ENCODE peak calls at places on chromosomes 6 and 20, in ten cellular contexts. J, F, I, P, U, T, G, H, L and B are unnamed samples.

GRCh38 chr6:149840345-149841075 is 23.6 kb downstream of the LRP11 start:
- DNase-seq in J (peak), F (peak), I (peak), P (peak), U (peak), T (peak), G (peak), H (peak), L (peak), B (peak)

GRCh38 chr6:2476376-2476775 is 231.0 kb upstream of the GMDS start:
- DNase-seq in J (no peak), F (no peak), I (no peak), P (peak), U (no peak), T (no peak), G (peak), H (no peak), L (no peak), B (no peak)

GRCh38 chr6:165986647-165987482 is 180.8 kb downstream of the TBXT start:
- DNase-seq in J (no peak), F (no peak), I (no peak), P (peak), U (peak), T (peak), G (no peak), H (peak), L (no peak), B (no peak)

GRCh38 chr6:152922706-152923105 is 60.1 kb downstream of the FBXO5 start:
- DNase-seq in J (no peak), F (no peak), I (no peak), P (no peak), U (no peak), T (no peak), G (no peak), H (no peak), L (no peak), B (no peak)

GRCh38 chr6:130143709-130144108 is 79.0 kb downstream of the SAMD3 start:
- DNase-seq in J (no peak), F (peak), I (no peak), P (peak), U (no peak), T (no peak), G (peak), H (no peak), L (no peak), B (no peak)

GRCh38 chr6:45445749-45446454 is 68.2 kb upstream of the SUPT3H start:
- DNase-seq in J (peak), F (peak), I (peak), P (peak), U (no peak), T (peak), G (peak), H (peak), L (no peak), B (peak)

GRCh38 chr6:44171899-44172546 is 13.4 kb downstream of the CAPN11 start:
- DNase-seq in J (no peak), F (no peak), I (no peak), P (no peak), U (no peak), T (no peak), G (no peak), H (no peak), L (no peak), B (no peak)

GRCh38 chr6:106825156-106825555 is 149.4 kb downstream of the CD24 start:
- DNase-seq in J (no peak), F (no peak), I (no peak), P (no peak), U (no peak), T (no peak), G (no peak), H (no peak), L (no peak), B (no peak)

GRCh38 chr20:47610945-47611250 is 109.2 kb downstream of the NCOA3 start:
- DNase-seq in J (no peak), F (no peak), I (no peak), P (no peak), U (no peak), T (no peak), G (no peak), H (no peak), L (no peak), B (no peak)

GRCh38 chr20:10553326-10553984 is 118.3 kb downstream of the SLX4IP start:
- DNase-seq in J (peak), F (peak), I (peak), P (peak), U (peak), T (peak), G (peak), H (peak), L (peak), B (peak)

GRCh38 chr20:51258582-51259175 is 235.8 kb upstream of the KCNG1 start:
- DNase-seq in J (no peak), F (no peak), I (no peak), P (no peak), U (no peak), T (no peak), G (no peak), H (no peak), L (no peak), B (no peak)

GRCh38 chr6:166625356-166625755 is 1.7 kb downstream of the RPS6KA2 start:
- DNase-seq in J (no peak), F (no peak), I (no peak), P (peak), U (no peak), T (no peak), G (peak), H (no peak), L (no peak), B (no peak)

GRCh38 chr20:61809006-61809770 is 256.5 kb downstream of the TAF4 start:
- DNase-seq in J (no peak), F (no peak), I (no peak), P (no peak), U (no peak), T (no peak), G (no peak), H (no peak), L (no peak), B (no peak)

GRCh38 chr20:48278961-48279481 is 493.7 kb upstream of the SULF2 start:
- DNase-seq in J (no peak), F (no peak), I (no peak), P (peak), U (no peak), T (no peak), G (peak), H (peak), L (no peak), B (no peak)

GRCh38 chr6:128731249-128732165 is 151.4 kb upstream of the LAMA2 start:
- DNase-seq in J (no peak), F (no peak), I (no peak), P (peak), U (peak), T (peak), G (peak), H (peak), L (peak), B (no peak)

GRCh38 chr6:169227116-169227515 is 26.5 kb downstream of the THBS2 start:
- DNase-seq in J (no peak), F (no peak), I (no peak), P (no peak), U (no peak), T (no peak), G (no peak), H (no peak), L (no peak), B (no peak)

GRCh38 chr20:50395258-50395729 is 114.9 kb upstream of the PTPN1 start:
- DNase-seq in J (peak), F (peak), I (peak), P (peak), U (no peak), T (no peak), G (peak), H (no peak), L (no peak), B (peak)

GRCh38 chr20:45311589-45312211 is 3.6 kb upstream of the MATN4 start:
- DNase-seq in J (peak), F (peak), I (peak), P (peak), U (peak), T (peak), G (peak), H (peak), L (peak), B (peak)

GRCh38 chr20:20259534-20259933 is 108.4 kb upstream of the INSM1 start:
- DNase-seq in J (no peak), F (peak), I (no peak), P (peak), U (no peak), T (no peak), G (no peak), H (peak), L (no peak), B (no peak)

GRCh38 chr20:3932277-3933073 is 43.3 kb downstream of the PANK2 start:
- DNase-seq in J (no peak), F (no peak), I (no peak), P (peak), U (no peak), T (peak), G (peak), H (no peak), L (no peak), B (no peak)

GRCh38 chr20:50540620-50541605 is 30.7 kb downstream of the PTPN1 start:
- DNase-seq in J (no peak), F (peak), I (no peak), P (peak), U (no peak), T (peak), G (peak), H (no peak), L (no peak), B (no peak)

GRCh38 chr6:25971187-25971811 is 8.7 kb downstream of the TRIM38 start:
- DNase-seq in J (no peak), F (peak), I (peak), P (peak), U (no peak), T (no peak), G (peak), H (peak), L (no peak), B (no peak)

GRCh38 chr6:24522090-24522820 is 27.5 kb downstream of the ALDH5A1 start:
- DNase-seq in J (no peak), F (no peak), I (no peak), P (peak), U (no peak), T (no peak), G (no peak), H (no peak), L (peak), B (no peak)

DNA sequence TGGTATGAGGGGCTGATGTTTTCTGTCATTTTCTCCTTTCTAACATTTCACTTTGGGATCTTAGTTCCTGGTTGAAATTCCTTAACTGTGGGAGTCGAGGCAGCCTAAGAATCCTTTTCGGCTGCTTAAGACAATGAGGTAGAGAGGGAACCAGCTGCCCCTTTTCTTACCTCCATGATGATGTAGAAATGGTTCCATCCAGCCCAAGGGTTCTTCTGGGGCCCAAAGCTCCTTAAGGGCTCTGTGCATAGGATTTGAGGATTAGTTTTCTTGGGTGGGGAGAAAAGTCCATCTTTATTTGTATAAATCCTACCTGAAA is 33.5 kb downstream of the SYNJ2 start:
- DNase-seq in J (no peak), F (no peak), I (no peak), P (no peak), U (no peak), T (no peak), G (no peak), H (no peak), L (no peak), B (no peak)
- TF ChIP-seq CTCF in J (no peak), F (no peak), I (no peak), P (no peak), U (no peak), T (no peak), G (no peak), H (no peak), L (no peak), B (no peak)

GRCh38 chr20:37873909-37874308 is 29.0 kb upstream of the VSTM2L start:
- DNase-seq in J (no peak), F (no peak), I (no peak), P (no peak), U (no peak), T (no peak), G (no peak), H (no peak), L (no peak), B (no peak)

GRCh38 chr20:37877832-37878772 is 24.8 kb upstream of the VSTM2L start:
- DNase-seq in J (no peak), F (no peak), I (no peak), P (no peak), U (no peak), T (no peak), G (no peak), H (no peak), L (no peak), B (no peak)

GRCh38 chr20:37879003-37879599 is 23.8 kb upstream of the VSTM2L start:
- DNase-seq in J (no peak), F (no peak), I (no peak), P (no peak), U (peak), T (no peak), G (no peak), H (no peak), L (no peak), B (no peak)

GRCh38 chr20:37875776-37876175 is 27.2 kb upstream of the VSTM2L start:
- DNase-seq in J (no peak), F (no peak), I (no peak), P (no peak), U (no peak), T (no peak), G (no peak), H (no peak), L (no peak), B (no peak)

GRCh38 chr20:37876863-37877262 is 26.1 kb upstream of the VSTM2L start:
- DNase-seq in J (no peak), F (no peak), I (no peak), P (no peak), U (no peak), T (no peak), G (no peak), H (no peak), L (no peak), B (no peak)
- TF ChIP-seq CTCF in J (no peak), F (no peak), I (no peak), P (no peak), U (no peak), T (no peak), G (no peak), H (no peak), L (no peak), B (no peak)

DNA sequence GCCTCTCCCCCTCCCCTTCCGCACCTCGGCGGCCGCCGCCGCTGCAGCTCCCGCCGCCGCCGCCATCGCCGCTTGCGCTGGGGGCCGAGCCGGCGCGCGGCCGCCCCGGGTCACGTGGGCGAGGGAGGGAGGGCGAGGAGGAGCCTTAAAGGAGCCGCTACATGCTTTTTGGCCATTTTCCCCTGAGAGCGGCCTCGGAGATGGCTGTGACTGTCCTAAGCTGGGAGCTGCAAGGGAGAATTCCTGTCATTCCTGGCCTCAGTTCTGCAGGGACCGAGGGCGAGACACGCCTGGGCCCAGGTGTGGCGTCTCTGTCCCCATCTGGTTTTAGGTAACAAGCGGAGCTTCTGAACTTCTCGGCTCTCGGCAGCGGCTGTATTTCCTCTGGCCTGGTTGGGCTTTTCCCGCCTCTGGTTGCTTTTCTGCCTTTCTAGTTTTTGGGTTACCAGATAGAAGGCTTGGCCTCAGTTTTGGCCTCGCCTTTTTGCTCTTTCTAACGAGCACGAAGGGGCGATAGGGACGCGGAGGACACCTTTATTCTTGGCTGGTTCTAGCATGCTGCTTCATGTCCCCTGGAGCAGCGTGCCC is at the start of gene EHMT2:
- DNase-seq in J (peak), F (peak), I (peak), P (peak), U (peak), T (peak), G (peak), H (peak), L (peak), B (peak)
- TF ChIP-seq CTCF in J (no peak), F (peak), I (peak), P (no peak), U (no peak), T (no peak), G (no peak), H (no peak), L (no peak), B (peak)

DNA sequence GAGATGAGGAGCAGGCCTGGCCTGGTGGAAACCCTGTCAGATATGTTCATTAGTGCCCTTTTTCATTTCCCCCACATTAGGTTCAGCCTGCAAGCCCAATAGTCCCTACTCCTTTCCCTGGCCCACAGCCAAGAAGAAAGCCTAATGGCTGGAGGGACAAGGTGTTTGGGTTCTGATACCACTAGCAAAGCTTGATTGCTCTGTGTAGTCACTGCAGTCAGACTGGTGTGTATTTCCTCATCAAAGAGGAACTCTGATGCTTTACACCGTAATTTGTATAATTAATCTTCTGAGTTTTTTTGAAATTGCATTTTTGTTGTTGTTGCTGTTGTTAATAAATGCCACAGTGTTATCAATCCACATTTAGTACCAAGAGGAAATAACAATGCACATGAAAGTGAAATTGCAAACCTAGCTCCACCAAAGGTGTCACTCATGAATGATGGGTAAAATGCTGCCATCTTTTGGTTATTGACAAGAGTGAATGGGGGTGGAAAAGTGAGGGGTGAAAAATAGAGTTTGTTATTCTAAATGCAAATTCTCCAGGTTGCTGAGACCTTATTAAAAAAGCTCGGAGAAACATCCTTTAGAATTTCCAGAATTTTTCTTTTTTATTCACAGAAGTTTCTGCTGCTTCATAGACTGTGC is 320.2 kb upstream of the POU3F2 start:
- DNase-seq in J (no peak), F (no peak), I (no peak), P (no peak), U (peak), T (no peak), G (no peak), H (no peak), L (no peak), B (no peak)
- TF ChIP-seq CTCF in J (no peak), F (no peak), I (no peak), P (no peak), U (no peak), T (no peak), G (no peak), H (no peak), L (no peak), B (no peak)

GRCh38 chr20:63177134-63177784 is 38.7 kb downstream of the YTHDF1 start:
- DNase-seq in J (no peak), F (no peak), I (no peak), P (no peak), U (no peak), T (no peak), G (peak), H (no peak), L (no peak), B (no peak)
- TF ChIP-seq CTCF in J (no peak), F (no peak), I (no peak), P (no peak), U (no peak), T (no peak), G (no peak), H (no peak), L (no peak), B (no peak)

DNA sequence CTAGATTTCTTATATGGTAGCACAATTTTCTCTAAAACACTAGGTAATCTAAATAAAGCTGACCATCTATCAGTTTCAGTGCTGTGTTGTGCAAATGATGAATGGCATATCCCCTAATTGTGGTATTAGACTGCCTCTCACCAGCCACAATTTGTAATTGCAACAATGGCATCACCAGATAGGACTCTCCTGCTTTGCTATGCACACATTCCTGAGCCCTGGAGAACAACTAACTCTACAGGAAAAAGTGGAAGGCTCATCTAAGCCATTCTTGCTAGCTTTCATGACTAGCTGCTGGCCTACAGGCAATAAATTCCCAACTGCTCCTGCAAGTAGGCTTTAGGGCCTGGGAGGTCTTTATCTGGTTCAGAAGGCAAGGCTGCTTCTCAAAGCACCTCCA is 974.1 kb downstream of the EYS start:
- DNase-seq in J (no peak), F (no peak), I (no peak), P (no peak), U (no peak), T (no peak), G (no peak), H (no peak), L (no peak), B (no peak)
- TF ChIP-seq CTCF in J (no peak), F (no peak), I (no peak), P (peak), U (peak), T (peak), G (no peak), H (no peak), L (no peak), B (no peak)

GRCh38 chr20:63934271-63935068 is 21.7 kb downstream of the UCKL1 start:
- DNase-seq in J (no peak), F (no peak), I (no peak), P (no peak), U (no peak), T (peak), G (no peak), H (no peak), L (no peak), B (no peak)
- TF ChIP-seq CTCF in J (peak), F (no peak), I (no peak), P (peak), U (peak), T (peak), G (peak), H (peak), L (no peak), B (no peak)

GRCh38 chr6:84769247-84769646 is 4.8 kb upstream of the TBX18 start:
- DNase-seq in J (no peak), F (no peak), I (no peak), P (no peak), U (no peak), T (no peak), G (no peak), H (no peak), L (no peak), B (no peak)

GRCh38 chr6:84767591-84768201 is 3.3 kb upstream of the TBX18 start:
- DNase-seq in J (no peak), F (no peak), I (no peak), P (no peak), U (no peak), T (no peak), G (no peak), H (no peak), L (no peak), B (no peak)

GRCh38 chr6:84766796-84767590 is 2.6 kb upstream of the TBX18 start:
- DNase-seq in J (no peak), F (no peak), I (no peak), P (no peak), U (no peak), T (peak), G (no peak), H (no peak), L (no peak), B (no peak)

GRCh38 chr6:84770521-84770920 is 6.1 kb upstream of the TBX18 start:
- DNase-seq in J (no peak), F (no peak), I (no peak), P (no peak), U (no peak), T (no peak), G (no peak), H (no peak), L (no peak), B (no peak)

GRCh38 chr6:84768442-84769174 is 4.2 kb upstream of the TBX18 start:
- DNase-seq in J (no peak), F (no peak), I (no peak), P (no peak), U (no peak), T (no peak), G (peak), H (no peak), L (no peak), B (peak)
- TF ChIP-seq CTCF in J (no peak), F (no peak), I (no peak), P (no peak), U (no peak), T (no peak), G (no peak), H (no peak), L (no peak), B (no peak)

GRCh38 chr6:333379-334002 is 41.2 kb downstream of the DUSP22 start:
- DNase-seq in J (peak), F (no peak), I (no peak), P (peak), U (no peak), T (no peak), G (peak), H (no peak), L (no peak), B (no peak)

GRCh38 chr6:329888-330691 is 37.8 kb downstream of the DUSP22 start:
- DNase-seq in J (peak), F (no peak), I (peak), P (peak), U (no peak), T (peak), G (peak), H (peak), L (no peak), B (peak)

GRCh38 chr6:332671-333070 is 40.4 kb downstream of the DUSP22 start:
- DNase-seq in J (peak), F (no peak), I (peak), P (peak), U (no peak), T (no peak), G (peak), H (peak), L (no peak), B (no peak)

GRCh38 chr6:330948-331347 is 38.7 kb downstream of the DUSP22 start:
- DNase-seq in J (no peak), F (no peak), I (no peak), P (no peak), U (no peak), T (no peak), G (no peak), H (no peak), L (no peak), B (no peak)

GRCh38 chr6:331622-332521 is 39.6 kb downstream of the DUSP22 start:
- DNase-seq in J (peak), F (no peak), I (no peak), P (no peak), U (no peak), T (no peak), G (no peak), H (peak), L (peak), B (peak)
- TF ChIP-seq CTCF in J (no peak), F (no peak), I (no peak), P (no peak), U (no peak), T (no peak), G (no peak), H (no peak), L (peak), B (no peak)